ENCODE peak calls at places on chromosomes 2 and 18, in four cellular contexts. One of them, this sample, is unnamed.

GRCh38 chr2:235535423-235536130 is 41.7 kb downstream of the AGAP1 start:
- DNase-seq in WTC11: no peak
- DNase-seq in K562: no peak
- DNase-seq in HepG2: no peak
- DNase-seq in this sample: no peak

GRCh38 chr18:37294951-37295350 is 270.6 kb downstream of the CELF4 start:
- DNase-seq in WTC11: peak
- DNase-seq in K562: peak
- DNase-seq in HepG2: peak
- DNase-seq in this sample: peak

GRCh38 chr2:218406949-218407703 is 7.5 kb downstream of the CTDSP1 start:
- DNase-seq in WTC11: no peak
- DNase-seq in K562: peak
- DNase-seq in HepG2: no peak
- DNase-seq in this sample: no peak

GRCh38 chr2:224586127-224586702 is 1.1 kb upstream of the CUL3 start:
- DNase-seq in WTC11: no peak
- DNase-seq in K562: peak
- DNase-seq in HepG2: no peak
- DNase-seq in this sample: no peak

GRCh38 chr2:119544075-119545031 is at the start of gene CFAP221:
- DNase-seq in WTC11: peak
- DNase-seq in K562: peak
- DNase-seq in HepG2: peak
- DNase-seq in this sample: peak

GRCh38 chr2:46380038-46380940 is 83.1 kb downstream of the EPAS1 start:
- DNase-seq in WTC11: no peak
- DNase-seq in K562: no peak
- DNase-seq in HepG2: no peak
- DNase-seq in this sample: no peak

GRCh38 chr2:236790991-236791390 is 221.4 kb downstream of the ACKR3 start:
- DNase-seq in WTC11: no peak
- DNase-seq in K562: no peak
- DNase-seq in HepG2: no peak
- DNase-seq in this sample: no peak

GRCh38 chr2:9154061-9154460 is 52.6 kb upstream of the ASAP2 start:
- DNase-seq in WTC11: no peak
- DNase-seq in K562: no peak
- DNase-seq in HepG2: no peak
- DNase-seq in this sample: no peak

GRCh38 chr2:79235135-79235534 is 75.6 kb upstream of the REG3A start:
- DNase-seq in WTC11: no peak
- DNase-seq in K562: no peak
- DNase-seq in HepG2: peak
- DNase-seq in this sample: no peak

GRCh38 chr2:85851253-85851955 is 37.4 kb downstream of the ST3GAL5 start:
- DNase-seq in WTC11: no peak
- DNase-seq in K562: no peak
- DNase-seq in HepG2: no peak
- DNase-seq in this sample: no peak

GRCh38 chr2:100959225-100959880 is 42.7 kb upstream of the RPL31 start:
- DNase-seq in WTC11: no peak
- DNase-seq in K562: no peak
- DNase-seq in HepG2: no peak
- DNase-seq in this sample: no peak

GRCh38 chr2:229416116-229416694 is 145.1 kb upstream of the PID1 start:
- DNase-seq in WTC11: no peak
- DNase-seq in K562: no peak
- DNase-seq in HepG2: no peak
- DNase-seq in this sample: no peak

GRCh38 chr2:7557376-7557775 is 640.2 kb downstream of the RNF144A start:
- DNase-seq in WTC11: no peak
- DNase-seq in K562: no peak
- DNase-seq in HepG2: no peak
- DNase-seq in this sample: no peak

GRCh38 chr18:74963820-74964446 is 245.0 kb downstream of the PTGR3 start:
- DNase-seq in WTC11: peak
- DNase-seq in K562: peak
- DNase-seq in HepG2: peak
- DNase-seq in this sample: peak

GRCh38 chr2:34401186-34401585 is 802.1 kb upstream of the FAM98A start:
- DNase-seq in WTC11: no peak
- DNase-seq in K562: no peak
- DNase-seq in HepG2: no peak
- DNase-seq in this sample: no peak

GRCh38 chr18:58715540-58715939 is 44.3 kb downstream of the MALT1 start:
- DNase-seq in WTC11: no peak
- DNase-seq in K562: no peak
- DNase-seq in HepG2: no peak
- DNase-seq in this sample: no peak

GRCh38 chr2:82781516-82781915 is 1677.6 kb downstream of the SUCLG1 start:
- DNase-seq in WTC11: no peak
- DNase-seq in K562: no peak
- DNase-seq in HepG2: no peak
- DNase-seq in this sample: no peak

GRCh38 chr2:152097291-152098032 is 1.4 kb downstream of the CACNB4 start:
- DNase-seq in WTC11: no peak
- DNase-seq in K562: no peak
- DNase-seq in HepG2: peak
- DNase-seq in this sample: peak

GRCh38 chr18:9348079-9348671 is 13.6 kb downstream of the TWSG1 start:
- DNase-seq in WTC11: no peak
- DNase-seq in K562: no peak
- DNase-seq in HepG2: no peak
- DNase-seq in this sample: no peak

GRCh38 chr2:84938194-84938879 is 32.6 kb upstream of the KCMF1 start:
- DNase-seq in WTC11: no peak
- DNase-seq in K562: no peak
- DNase-seq in HepG2: peak
- DNase-seq in this sample: no peak

GRCh38 chr2:99554238-99554637 is 64.4 kb upstream of the REV1 start:
- DNase-seq in WTC11: peak
- DNase-seq in K562: peak
- DNase-seq in HepG2: no peak
- DNase-seq in this sample: no peak

GRCh38 chr2:1227289-1227900 is 185.9 kb upstream of the TPO start:
- DNase-seq in WTC11: no peak
- DNase-seq in K562: no peak
- DNase-seq in HepG2: no peak
- DNase-seq in this sample: no peak

GRCh38 chr2:88880441-88880953 is 189.0 kb downstream of the RPIA start:
- DNase-seq in WTC11: peak
- DNase-seq in K562: peak
- DNase-seq in HepG2: peak
- DNase-seq in this sample: peak

GRCh38 chr2:149101818-149102217 is 63.3 kb downstream of the LYPD6B start:
- DNase-seq in WTC11: no peak
- DNase-seq in K562: no peak
- DNase-seq in HepG2: no peak
- DNase-seq in this sample: no peak

GRCh38 chr2:144479138-144479537 is 40.8 kb downstream of the ZEB2 start:
- DNase-seq in WTC11: peak
- DNase-seq in K562: no peak
- DNase-seq in HepG2: no peak
- DNase-seq in this sample: no peak

GRCh38 chr2:202671317-202672035 is 36.7 kb downstream of the FAM117B start:
- DNase-seq in WTC11: no peak
- DNase-seq in K562: no peak
- DNase-seq in HepG2: no peak
- DNase-seq in this sample: no peak

GRCh38 chr2:23207871-23208270 is 177.1 kb upstream of the KLHL29 start:
- DNase-seq in WTC11: no peak
- DNase-seq in K562: no peak
- DNase-seq in HepG2: peak
- DNase-seq in this sample: no peak

GRCh38 chr2:237364655-237365054 is 49.3 kb downstream of the COL6A3 start:
- DNase-seq in WTC11: no peak
- DNase-seq in K562: no peak
- DNase-seq in HepG2: no peak
- DNase-seq in this sample: no peak

GRCh38 chr2:129237966-129238725 is 741.3 kb upstream of the RAB6C start:
- DNase-seq in WTC11: no peak
- DNase-seq in K562: no peak
- DNase-seq in HepG2: no peak
- DNase-seq in this sample: no peak

GRCh38 chr2:182240862-182241371 is 185.9 kb downstream of the PDE1A start:
- DNase-seq in WTC11: peak
- DNase-seq in K562: no peak
- DNase-seq in HepG2: peak
- DNase-seq in this sample: peak

DNA sequence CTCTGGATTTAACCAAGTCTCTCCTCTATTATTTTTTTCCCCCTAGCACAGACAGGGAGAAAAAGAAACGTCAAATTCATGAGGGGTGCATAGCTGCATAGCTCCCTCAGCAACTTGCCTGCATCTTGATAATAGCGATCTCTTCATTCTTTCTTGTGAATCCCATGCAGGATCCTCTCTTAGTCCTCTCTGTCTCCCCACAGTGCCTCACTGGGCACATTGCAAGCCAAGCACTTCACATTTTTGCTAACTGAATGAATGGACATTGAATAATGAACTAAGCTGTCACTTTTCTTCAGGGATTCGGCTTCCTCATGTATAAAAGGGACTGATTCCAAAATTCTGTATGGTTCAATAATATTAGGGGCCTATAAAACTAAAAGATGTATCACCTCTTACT is 2.9 kb upstream of the EPB41L3 start:
- DNase-seq in WTC11: peak
- DNase-seq in K562: no peak
- DNase-seq in HepG2: no peak
- DNase-seq in this sample: peak
- TF ChIP-seq ELF4 in WTC11: no peak
- TF ChIP-seq ELF4 in K562: no peak
- TF ChIP-seq ELF4 in HepG2: no peak
- TF ChIP-seq ELF4 in this sample: no peak

GRCh38 chr2:36432479-36432878 is 76.9 kb downstream of the CRIM1 start:
- DNase-seq in WTC11: no peak
- DNase-seq in K562: no peak
- DNase-seq in HepG2: no peak
- DNase-seq in this sample: no peak

GRCh38 chr2:36427790-36428243 is 72.2 kb downstream of the CRIM1 start:
- DNase-seq in WTC11: peak
- DNase-seq in K562: no peak
- DNase-seq in HepG2: peak
- DNase-seq in this sample: no peak

GRCh38 chr2:36439084-36439483 is 83.5 kb downstream of the CRIM1 start:
- DNase-seq in WTC11: no peak
- DNase-seq in K562: no peak
- DNase-seq in HepG2: no peak
- DNase-seq in this sample: no peak

GRCh38 chr2:36438454-36438977 is 82.9 kb downstream of the CRIM1 start:
- DNase-seq in WTC11: no peak
- DNase-seq in K562: no peak
- DNase-seq in HepG2: no peak
- DNase-seq in this sample: no peak

DNA sequence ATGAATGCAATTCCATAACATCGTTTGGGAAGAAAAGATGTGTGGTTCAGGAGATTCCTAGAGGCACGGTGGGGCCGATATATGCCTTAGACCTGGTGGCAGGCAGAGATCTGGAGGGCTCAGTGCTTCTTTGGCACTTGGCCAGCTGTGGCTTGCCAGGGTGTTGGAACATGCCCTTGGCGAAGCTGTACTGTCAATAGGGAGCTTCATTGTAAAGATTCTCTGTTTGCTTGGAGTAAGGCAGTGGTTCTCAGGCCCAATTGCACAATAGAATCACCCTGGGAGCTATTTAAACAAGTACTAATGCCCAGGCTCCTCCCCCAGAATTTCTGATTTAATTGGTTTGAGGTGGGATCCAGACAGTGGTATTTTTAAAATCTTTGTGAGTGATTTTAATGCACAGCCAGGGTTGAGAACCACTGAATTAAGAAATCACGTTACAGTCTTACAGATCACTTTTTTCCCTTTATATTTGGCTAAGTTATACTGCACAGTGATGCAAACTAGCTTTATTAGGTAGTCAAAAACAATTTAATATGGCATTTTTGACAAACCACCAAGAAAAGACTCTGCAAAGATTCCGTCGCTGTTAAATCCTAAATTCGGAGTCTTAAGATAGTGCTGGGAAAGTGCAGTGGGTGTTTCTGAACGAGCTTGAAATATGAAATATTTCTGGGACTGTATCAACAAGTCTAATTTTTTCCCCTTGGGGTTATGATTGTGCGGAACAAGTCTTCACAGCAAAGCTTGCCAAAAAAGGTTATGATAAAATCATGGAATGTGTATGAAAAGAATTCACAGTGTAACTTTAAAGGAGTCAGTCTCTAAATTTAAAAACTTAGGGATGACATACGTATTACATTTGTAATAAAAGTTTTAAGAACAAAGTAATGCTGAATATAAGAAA is 78.0 kb downstream of the CRIM1 start:
- DNase-seq in WTC11: no peak
- DNase-seq in K562: no peak
- DNase-seq in HepG2: peak
- DNase-seq in this sample: no peak
- TF ChIP-seq ELF4 in WTC11: no peak
- TF ChIP-seq ELF4 in K562: no peak
- TF ChIP-seq ELF4 in HepG2: no peak
- TF ChIP-seq ELF4 in this sample: no peak

DNA sequence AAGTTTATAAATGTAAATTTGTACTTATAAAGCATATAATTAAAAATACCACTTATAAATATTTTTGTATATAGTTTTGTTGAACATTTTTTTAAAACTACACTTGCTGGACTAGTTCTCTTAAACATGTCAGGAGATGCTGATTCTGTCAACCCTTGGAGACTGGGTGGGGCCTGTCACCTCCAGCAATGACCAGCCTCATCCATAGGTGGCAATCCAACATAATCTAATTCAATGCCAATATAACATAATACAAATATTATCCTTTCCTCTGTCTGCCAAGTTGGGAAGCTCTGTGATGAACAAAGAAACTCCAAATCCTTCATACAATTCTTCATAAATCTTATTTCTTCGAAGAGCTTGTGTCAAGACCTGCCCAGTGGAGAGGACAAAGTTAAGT is 140.4 kb downstream of the RBMS1 start:
- DNase-seq in WTC11: no peak
- DNase-seq in K562: no peak
- DNase-seq in HepG2: no peak
- DNase-seq in this sample: peak
- TF ChIP-seq ELF4 in WTC11: no peak
- TF ChIP-seq ELF4 in K562: no peak
- TF ChIP-seq ELF4 in HepG2: no peak
- TF ChIP-seq ELF4 in this sample: no peak

GRCh38 chr2:98086491-98087446 is at the start of gene VWA3B:
- DNase-seq in WTC11: peak
- DNase-seq in K562: peak
- DNase-seq in HepG2: no peak
- DNase-seq in this sample: peak
- TF ChIP-seq ELF4 in WTC11: no peak
- TF ChIP-seq ELF4 in K562: no peak
- TF ChIP-seq ELF4 in HepG2: no peak
- TF ChIP-seq ELF4 in this sample: no peak